ENCODE peak calls at places on chromosomes 4 and X, in four cellular contexts. E is HL-60, I is K562, K is GM12891. S is an unnamed sample.

GRCh38 chrX:106035064-106035463 is 3.5 kb downstream of the SERPINA7 start:
- DNase-seq in E (no peak), K (no peak), I (no peak), S (no peak)

GRCh38 chr4:142129931-142130330 is 493.5 kb downstream of the IL15 start:
- DNase-seq in E (no peak), K (no peak), I (no peak), S (no peak)

GRCh38 chr4:151169223-151169622 is 69.8 kb downstream of the RPS3A start:
- DNase-seq in E (no peak), K (no peak), I (no peak), S (no peak)

GRCh38 chrX:9312922-9313867 is 151.7 kb upstream of the TBL1X start:
- DNase-seq in E (no peak), K (peak; percentile 13), I (peak; percentile 65), S (no peak)

GRCh38 chrX:53716328-53717088 is 30.0 kb upstream of the HUWE1 start:
- DNase-seq in E (no peak), I (no peak), K (no peak), S (peak; percentile 87)

GRCh38 chr4:5940470-5941203 is 47.8 kb upstream of the CRMP1 start:
- DNase-seq in K (no peak), E (no peak), I (no peak), S (no peak)

GRCh38 chrX:8879750-8880149 is 78.6 kb upstream of the FAM9A start:
- DNase-seq in E (no peak), I (peak; percentile 61), K (peak; percentile 6), S (no peak)

GRCh38 chrX:37640142-37640541 is 45.4 kb upstream of the XK start:
- DNase-seq in I (no peak), E (peak; percentile 21), K (no peak), S (no peak)

GRCh38 chrX:145410622-145411021 is 163.3 kb downstream of the SPANXN1 start:
- DNase-seq in I (no peak), E (no peak), K (no peak), S (no peak)

GRCh38 chrX:77776648-77777047 is 9.4 kb downstream of the ATRX start:
- DNase-seq in E (no peak), I (no peak), K (no peak), S (no peak)

GRCh38 chr4:147567276-147567675 is 49.9 kb upstream of the TMEM184C start:
- DNase-seq in K (no peak), E (no peak), I (no peak), S (no peak)

GRCh38 chrX:71058116-71058515 is 10.0 kb downstream of the SNX12 start:
- DNase-seq in K (no peak), I (no peak), E (no peak), S (no peak)

GRCh38 chrX:103373581-103373980 is 2.8 kb upstream of the BEX3 start:
- DNase-seq in E (no peak), K (no peak), I (no peak), S (no peak)

GRCh38 chr4:38625508-38625907 is 38.5 kb upstream of the KLF3 start:
- DNase-seq in I (no peak), E (no peak), K (no peak), S (no peak)

GRCh38 chr4:24849662-24850280 is 54.4 kb downstream of the SOD3 start:
- DNase-seq in K (no peak), E (no peak), I (no peak), S (no peak)
- TF ChIP-seq SPI1 in K (no peak), E (no peak), I (no peak), S (no peak)

GRCh38 chr4:24704152-24704551 is 91.2 kb upstream of the SOD3 start:
- DNase-seq in E (no peak), K (no peak), I (no peak), S (no peak)

GRCh38 chr4:24702266-24702665 is 93.1 kb upstream of the SOD3 start:
- DNase-seq in I (no peak), E (no peak), K (no peak), S (no peak)

GRCh38 chr4:24703298-24703697 is 92.1 kb upstream of the SOD3 start:
- DNase-seq in E (no peak), K (no peak), I (no peak), S (no peak)

GRCh38 chr4:24700118-24700517 is 95.3 kb upstream of the SOD3 start:
- DNase-seq in E (no peak), I (no peak), K (no peak), S (no peak)

GRCh38 chr4:24701683-24702082 is 93.7 kb upstream of the SOD3 start:
- DNase-seq in K (no peak), E (no peak), I (no peak), S (no peak)
- TF ChIP-seq SPI1 in K (no peak), E (no peak), I (no peak), S (no peak)

DNA sequence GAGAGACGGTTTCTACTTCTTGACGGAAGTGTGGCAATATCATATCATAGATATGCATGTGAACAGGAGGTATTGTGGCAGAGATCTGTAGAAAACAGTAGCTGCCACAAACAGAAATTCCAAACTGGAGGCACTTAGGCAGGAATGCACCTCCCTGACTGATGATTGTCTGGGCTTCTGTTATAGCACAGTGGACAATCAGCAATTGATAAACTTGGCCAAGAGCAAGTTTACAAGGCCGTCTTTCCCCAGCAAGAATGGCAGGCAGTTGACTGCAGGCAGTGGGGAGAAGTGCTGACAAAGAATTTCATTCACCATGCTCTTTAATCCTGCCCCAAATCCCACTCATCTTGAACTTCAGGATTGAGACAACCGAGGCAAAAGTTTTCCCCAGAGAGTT is 114.4 kb upstream of the STOX2 start:
- DNase-seq in E (no peak), I (no peak), K (no peak), S (no peak)
- TF ChIP-seq SPI1 in E (no peak), I (no peak), K (no peak), S (no peak)

GRCh38 chrX:14029039-14029424 is 660 bp downstream of the GEMIN8 start:
- DNase-seq in E (no peak), K (no peak), I (peak; percentile 18), S (no peak)

GRCh38 chrX:14032383-14032782 is 2.7 kb upstream of the GEMIN8 start:
- DNase-seq in K (no peak), I (peak; percentile 13), E (no peak), S (no peak)

GRCh38 chrX:14029425-14030247 is at the start of gene GEMIN8:
- DNase-seq in I (peak; percentile 83), E (peak; percentile 70), K (peak; percentile 39), S (peak; percentile 46)

GRCh38 chrX:14028473-14028872 is 1.2 kb downstream of the GEMIN8 start:
- DNase-seq in I (no peak), E (no peak), K (no peak), S (peak; percentile 24)

DNA sequence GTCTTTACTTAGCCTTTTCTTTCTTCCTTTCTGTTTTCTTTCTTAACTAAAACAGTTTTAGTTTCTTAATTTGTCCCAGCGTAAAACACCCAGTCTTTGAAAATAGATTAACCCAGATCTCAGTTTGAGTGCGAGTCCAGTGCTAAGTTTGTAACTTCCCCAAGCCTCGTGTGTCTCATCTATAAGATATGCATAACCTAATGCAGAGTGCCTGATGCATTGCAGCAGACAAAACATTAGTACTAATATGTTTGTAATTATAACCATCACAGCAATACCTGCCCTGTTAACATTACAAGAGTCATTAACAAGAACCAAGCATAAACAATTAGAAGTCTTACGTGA is 528 bp upstream of the GEMIN8 start:
- DNase-seq in K (no peak), E (no peak), I (no peak), S (no peak)
- TF ChIP-seq SPI1 in K (no peak), E (no peak), I (no peak), S (no peak)

DNA sequence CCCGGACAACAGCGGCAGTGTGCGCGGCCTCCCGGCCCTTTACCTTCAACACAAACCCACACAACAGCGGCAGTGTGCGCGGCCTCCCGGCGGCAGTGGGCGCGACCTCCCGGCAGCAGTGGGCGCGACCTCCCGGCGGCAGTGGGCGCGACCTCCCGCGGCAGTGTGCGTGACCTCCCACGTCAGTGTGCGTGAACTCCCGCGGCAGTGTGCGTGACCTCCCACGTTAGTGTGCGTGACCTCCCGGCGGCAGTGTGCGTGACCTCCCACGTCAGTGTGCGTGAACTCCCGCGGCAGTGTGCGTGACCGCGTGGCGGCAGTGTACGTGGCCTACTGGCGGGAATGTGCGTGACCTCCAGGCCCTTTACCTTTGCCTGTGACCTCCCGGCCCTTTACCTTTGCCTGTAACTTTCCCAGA is 576.6 kb upstream of the FRG1 start:
- DNase-seq in E (no peak), I (no peak), K (no peak), S (no peak)
- TF ChIP-seq SPI1 in E (no peak), I (no peak), K (no peak), S (no peak)

DNA sequence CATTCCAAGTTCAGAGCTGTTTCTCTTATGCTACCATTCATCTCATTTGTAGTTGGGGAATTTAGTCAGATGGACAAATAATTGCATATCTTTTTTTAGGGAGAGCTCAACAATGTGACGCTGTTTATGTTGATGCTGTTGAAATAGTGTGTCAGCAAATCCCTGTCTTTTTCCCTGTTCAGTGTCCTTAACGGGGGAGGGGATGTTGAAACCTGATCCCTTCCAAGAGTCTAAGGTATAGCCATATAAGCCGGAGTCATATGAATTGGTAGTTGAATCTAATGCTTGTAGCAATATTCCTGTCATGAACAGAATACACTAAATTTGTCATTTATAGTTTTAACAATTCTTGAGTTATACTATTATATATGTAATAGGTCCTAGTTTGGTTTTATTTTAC is 293.5 kb upstream of the FAT1 start:
- DNase-seq in E (no peak), K (no peak), I (no peak), S (no peak)
- TF ChIP-seq SPI1 in E (no peak), K (no peak), I (no peak), S (no peak)

GRCh38 chr4:2696423-2696822 is 59.7 kb downstream of the TNIP2 start:
- DNase-seq in K (peak; percentile 75), E (no peak), I (no peak), S (peak; percentile 96)
- TF ChIP-seq SPI1 in K (no peak), E (no peak), I (no peak), S (no peak)

S was measured in GM12878.